ENCODE peak calls at places on chromosomes 12 and 14, in six cellular contexts. U, F, M, B, H and V are unnamed samples.

GRCh38 chr12:48986720-48987291 is 8.7 kb downstream of the WNT1 start:
- DNase-seq in B (no peak), M (no peak), H (no peak), U (no peak), F (no peak), V (no peak)

GRCh38 chr12:67241482-67241881 is 27.7 kb upstream of the CAND1 start:
- DNase-seq in F (no peak), M (no peak), B (no peak), U (peak; percentile 38), H (no peak), V (no peak)

GRCh38 chr12:65798903-65799302 is 25.4 kb upstream of the HMGA2 start:
- DNase-seq in U (no peak), H (no peak), F (no peak), M (no peak), B (no peak), V (no peak)

GRCh38 chr14:40911161-40911560 is 695.5 kb upstream of the LRFN5 start:
- DNase-seq in U (no peak), B (no peak), F (no peak), H (no peak), M (no peak), V (no peak)

GRCh38 chr14:52895000-52895399 is 55.9 kb downstream of the FERMT2 start:
- DNase-seq in B (no peak), H (no peak), F (no peak), M (no peak), U (peak; percentile 66), V (no peak)

GRCh38 chr12:100279612-100280244 is 12.8 kb downstream of the SCYL2 start:
- DNase-seq in M (no peak), U (no peak), H (no peak), B (no peak), F (no peak), V (no peak)

GRCh38 chr12:80101126-80101525 is 1.8 kb downstream of the OTOGL start:
- DNase-seq in H (no peak), M (no peak), F (no peak), U (no peak), B (no peak), V (no peak)

GRCh38 chr14:72543325-72543724 is 350.6 kb downstream of the DPF3 start:
- DNase-seq in F (no peak), H (no peak), M (no peak), U (peak; percentile 57), B (no peak), V (no peak)

GRCh38 chr12:61355105-61355504 is 905.1 kb upstream of the USP15 start:
- DNase-seq in F (no peak), U (no peak), M (no peak), H (no peak), B (no peak), V (no peak)

GRCh38 chr14:61260939-61261776 is 20.0 kb downstream of the TMEM30B start:
- DNase-seq in M (no peak), B (no peak), H (no peak), F (peak; percentile 21), U (peak; percentile 90), V (peak; percentile 65)

DNA sequence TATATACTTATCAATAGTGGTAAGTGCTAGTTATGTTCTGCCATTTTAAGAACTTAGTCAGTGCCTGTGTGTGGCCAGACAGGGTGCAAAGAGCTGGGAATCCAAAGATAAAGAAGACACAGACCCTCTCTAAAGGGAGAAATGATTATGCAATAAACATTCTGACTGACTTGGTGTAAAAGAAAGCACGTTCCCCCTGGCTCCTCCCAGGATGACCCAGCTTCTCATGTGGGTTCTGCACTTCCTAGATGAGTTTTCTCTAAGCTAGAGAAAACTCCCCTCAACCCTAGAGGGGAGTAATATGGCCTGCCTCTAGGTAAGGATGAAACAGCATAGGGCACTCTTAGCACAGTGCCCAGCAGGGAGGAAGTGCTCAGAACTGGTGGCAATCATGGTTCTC is 231.2 kb downstream of the VRK1 start:
- DNase-seq in F (no peak), M (no peak), U (no peak), H (no peak), B (no peak), V (no peak)
- H3K27me3 ChIP-seq in F (peaks cover 22% of the 10 kb centered on the region), M (no peaks in the 10 kb centered on the region), U (no peaks in the 10 kb centered on the region), H (peaks cover 23% of the 10 kb centered on the region), B (peaks cover 13% of the 10 kb centered on the region), V (no peaks in the 10 kb centered on the region)

DNA sequence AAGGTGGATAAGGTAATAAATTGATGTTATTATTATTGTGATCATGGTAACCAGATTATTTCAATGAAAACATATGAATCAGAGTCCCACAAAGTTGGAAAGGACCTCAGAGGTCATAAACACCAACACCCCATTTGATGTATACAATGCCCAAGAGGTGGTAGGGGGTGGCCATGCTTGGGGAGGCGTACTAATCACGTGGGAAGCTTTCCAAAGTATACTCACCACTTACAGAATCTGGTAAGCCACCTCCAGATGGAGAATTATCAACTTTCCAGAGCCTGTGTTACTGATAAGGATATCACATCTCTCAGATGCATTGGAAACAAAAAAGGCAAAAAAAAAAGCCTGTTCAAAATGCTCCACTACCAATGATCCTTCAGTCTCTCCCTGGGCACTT is 8.4 kb downstream of the DAD1 start:
- DNase-seq in M (no peak), H (no peak), U (no peak), F (no peak), B (no peak), V (no peak)
- TF ChIP-seq CTCF in M (no peak), H (no peak), U (no peak), F (no peak), B (no peak), V (no peak)

GRCh38 chr14:21023174-21023573 is 1.7 kb downstream of the NDRG2 start:
- DNase-seq in M (no peak), U (no peak), F (no peak), B (no peak), H (no peak), V (no peak)
- H3K27me3 ChIP-seq in M (no peaks in the 10 kb centered on the region), U (peaks cover 59% of the 10 kb centered on the region), F (no peaks in the 10 kb centered on the region), B (no peaks in the 10 kb centered on the region), H (no peaks in the 10 kb centered on the region), V (no peaks in the 10 kb centered on the region)

GRCh38 chr14:92680781-92681650 is 67.4 kb downstream of the LGMN start:
- DNase-seq in F (peak; percentile 84), U (peak; percentile 71), H (peak; percentile 75), M (peak; percentile 78), B (peak; percentile 79), V (peak; percentile 85)
- TF ChIP-seq CTCF in F (peak; percentile 95), U (peak; percentile 91), H (peak; percentile 94), M (peak; percentile 79), B (peak; percentile 95), V (peak; percentile 92)

GRCh38 chr14:56962431-56962830 is 152.2 kb upstream of the OTX2 start:
- DNase-seq in F (no peak), B (no peak), M (no peak), H (no peak), U (no peak), V (no peak)

GRCh38 chr14:56964885-56965284 is 154.6 kb upstream of the OTX2 start:
- DNase-seq in M (no peak), U (no peak), H (no peak), B (no peak), F (no peak), V (no peak)

GRCh38 chr14:56959869-56960268 is 149.6 kb upstream of the OTX2 start:
- DNase-seq in F (no peak), B (no peak), U (no peak), H (no peak), M (no peak), V (no peak)

DNA sequence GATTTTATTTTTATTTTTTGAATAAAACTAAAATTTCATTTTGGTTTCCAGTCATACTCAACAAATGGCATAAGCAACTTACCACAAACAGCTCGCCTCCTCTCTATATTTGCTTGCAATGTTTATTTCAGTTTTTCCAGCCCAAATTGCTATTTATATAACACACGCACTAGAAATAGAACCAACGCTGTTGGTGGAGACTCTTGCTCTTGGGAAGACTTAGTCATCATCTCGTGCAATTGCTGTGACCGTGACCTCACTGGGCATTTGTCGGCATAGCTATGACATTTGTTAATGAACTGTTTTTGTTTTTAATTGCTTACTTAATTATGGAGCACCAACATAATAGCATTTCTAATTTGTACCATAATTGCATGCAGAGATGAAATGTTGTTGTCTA is 153.1 kb upstream of the OTX2 start:
- DNase-seq in H (no peak), F (no peak), U (no peak), M (no peak), B (no peak), V (no peak)
- H3K27me3 ChIP-seq in H (no peaks in the 10 kb centered on the region), F (no peaks in the 10 kb centered on the region), U (no peaks in the 10 kb centered on the region), M (no peaks in the 10 kb centered on the region), B (no peaks in the 10 kb centered on the region), V (no peaks in the 10 kb centered on the region)

GRCh38 chr12:46773537-46773936 is 52.3 kb downstream of the SLC38A4 start:
- DNase-seq in B (no peak), H (no peak), F (no peak), U (no peak), M (no peak), V (no peak)

GRCh38 chr12:46774011-46774633 is 51.7 kb downstream of the SLC38A4 start:
- DNase-seq in H (no peak), F (peak; percentile 13), M (no peak), B (no peak), U (peak; percentile 48), V (no peak)

GRCh38 chr12:46775796-46776195 is 50.0 kb downstream of the SLC38A4 start:
- DNase-seq in B (no peak), F (no peak), U (no peak), H (no peak), M (no peak), V (no peak)

GRCh38 chr12:46771268-46771837 is 54.4 kb downstream of the SLC38A4 start:
- DNase-seq in U (peak; percentile 61), B (no peak), F (peak; percentile 35), M (no peak), H (no peak), V (no peak)

GRCh38 chr12:46770501-46771183 is 55.2 kb downstream of the SLC38A4 start:
- DNase-seq in F (peak; percentile 45), M (no peak), U (peak; percentile 59), B (no peak), H (no peak), V (no peak)
- TF ChIP-seq CTCF in F (no peak), M (no peak), U (no peak), B (no peak), H (no peak), V (no peak)

DNA sequence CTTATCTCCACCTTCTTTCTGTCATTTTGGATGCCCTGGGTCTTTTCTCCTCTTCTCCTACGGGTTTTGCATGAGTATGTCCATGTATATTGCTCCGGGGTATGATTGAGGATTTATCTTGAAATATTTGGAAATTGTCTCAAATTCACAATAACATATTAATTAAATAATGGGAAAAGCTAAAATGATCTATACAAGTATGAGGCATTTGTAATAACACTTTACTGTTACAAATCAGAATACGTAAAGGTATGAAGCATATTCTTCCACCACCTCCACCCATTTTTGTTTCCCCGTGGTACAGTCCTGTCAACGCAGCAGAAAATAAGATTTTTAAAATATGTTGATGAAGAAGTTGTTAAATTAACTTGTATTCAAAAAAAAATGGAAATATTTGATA is 91.3 kb downstream of the PPP2R5C start:
- DNase-seq in M (no peak), H (no peak), U (no peak), F (no peak), B (no peak), V (no peak)
- H3K27me3 ChIP-seq in M (no peaks in the 10 kb centered on the region), H (no peaks in the 10 kb centered on the region), U (no peaks in the 10 kb centered on the region), F (no peaks in the 10 kb centered on the region), B (no peaks in the 10 kb centered on the region), V (no peaks in the 10 kb centered on the region)